ENCODE peak calls at places on chromosomes 2 and 18, in five cellular contexts. F is mucosa of gallbladder; W is CD8-positive, alpha-beta memory T cell; Y is anterior cingulate cortex; S is NCI-H345. Z is an unnamed sample.

GRCh38 chr2:128501022-128501690 is 182.5 kb upstream of the HS6ST1 start:
- DNase-seq in W (no peak), S (no peak), Y (no peak), F (no peak), Z (no peak)

GRCh38 chr18:49658871-49659378 is 97.1 kb downstream of the LIPG start:
- DNase-seq in S (no peak), F (no peak), W (no peak), Y (no peak), Z (no peak)

GRCh38 chr2:211248841-211249240 is 692.4 kb downstream of the CPS1 start:
- DNase-seq in S (no peak), F (no peak), W (no peak), Y (no peak), Z (no peak)

GRCh38 chr2:128779301-128780095 is 460.8 kb upstream of the HS6ST1 start:
- DNase-seq in W (no peak), Y (no peak), F (peak; percentile 7), S (no peak), Z (no peak)

GRCh38 chr18:10770264-10770663 is 244.4 kb downstream of the NAPG start:
- DNase-seq in W (no peak), S (no peak), F (no peak), Y (no peak), Z (no peak)

GRCh38 chr18:44731866-44732555 is 51.3 kb downstream of the SETBP1 start:
- DNase-seq in F (no peak), Y (no peak), W (no peak), S (no peak), Z (no peak)

GRCh38 chr2:660477-661214 is 16.6 kb downstream of the TMEM18 start:
- DNase-seq in W (no peak), F (no peak), S (peak; percentile 8), Y (no peak), Z (no peak)

GRCh38 chr2:18413794-18414396 is 146.6 kb downstream of the RDH14 start:
- DNase-seq in Y (no peak), F (no peak), W (no peak), S (no peak), Z (no peak)

GRCh38 chr2:140551291-140551690 is 1579.5 kb downstream of the LRP1B start:
- DNase-seq in S (no peak), Y (no peak), F (no peak), W (no peak), Z (no peak)

GRCh38 chr18:33446604-33447003 is 6.1 kb upstream of the CCDC178 start:
- DNase-seq in S (no peak), W (no peak), F (no peak), Y (no peak), Z (no peak)

GRCh38 chr2:80395251-80395650 is 90.7 kb upstream of the LRRTM1 start:
- DNase-seq in Y (no peak), W (no peak), F (no peak), S (no peak), Z (no peak)

GRCh38 chr2:16321872-16322271 is 343.8 kb downstream of the CYRIA start:
- DNase-seq in F (no peak), Y (no peak), S (no peak), W (no peak), Z (no peak)

GRCh38 chr2:133362061-133362476 is 206.2 kb downstream of the NCKAP5 start:
- DNase-seq in Y (no peak), F (no peak), W (no peak), S (no peak), Z (no peak)

GRCh38 chr2:888211-888801 is 62.3 kb upstream of the SNTG2 start:
- DNase-seq in Y (no peak), W (no peak), F (no peak), S (no peak), Z (no peak)

GRCh38 chr18:79447703-79448367 is 52.1 kb downstream of the NFATC1 start:
- DNase-seq in W (no peak), F (no peak), S (no peak), Y (no peak), Z (no peak)

GRCh38 chr2:240960963-240961876 is 37.2 kb upstream of the SNED1 start:
- DNase-seq in Y (no peak), F (peak; percentile 12), W (no peak), S (no peak), Z (no peak)

GRCh38 chr2:144529841-144530240 is 9.9 kb upstream of the ZEB2 start:
- DNase-seq in Y (no peak), W (no peak), S (no peak), F (no peak), Z (no peak)

GRCh38 chr2:74695663-74696062 is 41.6 kb downstream of the SEMA4F start:
- DNase-seq in W (no peak), S (no peak), Y (no peak), F (no peak), Z (no peak)

GRCh38 chr2:241796209-241796608 is 12.8 kb upstream of the NEU4 start:
- DNase-seq in S (no peak), Y (no peak), F (no peak), W (no peak), Z (no peak)

GRCh38 chr2:96811916-96812315 is 4.2 kb upstream of the CNNM3 start:
- DNase-seq in Y (no peak), W (no peak), S (no peak), F (no peak), Z (no peak)

GRCh38 chr18:51137051-51137729 is 60.3 kb downstream of the MEX3C start:
- DNase-seq in W (no peak), F (no peak), S (no peak), Y (no peak), Z (no peak)

GRCh38 chr2:162146906-162147305 is 5.1 kb downstream of the GCG start:
- DNase-seq in S (no peak), W (no peak), Y (no peak), F (no peak), Z (no peak)